ENCODE peak calls at places on chromosomes 12 and 14, in five cellular contexts. R is K562, Y is keratinocyte, H is PC-3, A is endothelial cell of umbilical vein. M is an unnamed sample.

GRCh38 chr12:107320031-107320928 is 226.9 kb upstream of the CRY1 start:
- DNase-seq in R (no peak), Y (peak; percentile 68), H (peak; percentile 89), A (peak; percentile 14), M (peak; percentile 76)

GRCh38 chr12:110600254-110600653 is 13.7 kb upstream of the TCTN1 start:
- DNase-seq in R (no peak), Y (no peak), H (peak; percentile 89), A (peak; percentile 59), M (no peak)

GRCh38 chr12:92288533-92288932 is 142.9 kb upstream of the BTG1 start:
- DNase-seq in R (no peak), Y (no peak), H (no peak), A (no peak), M (no peak)

GRCh38 chr12:7869137-7869536 is 3.6 kb downstream of the SLC2A14 start:
- DNase-seq in R (no peak), Y (peak; percentile 15), H (peak; percentile 12), A (no peak), M (no peak)

GRCh38 chr12:116885496-116885895 is 4.3 kb upstream of the HRK start:
- DNase-seq in R (no peak), Y (no peak), H (no peak), A (no peak), M (no peak)

GRCh38 chr12:40889329-40889728 is 197.1 kb downstream of the CNTN1 start:
- DNase-seq in R (no peak), Y (no peak), H (no peak), A (no peak), M (no peak)

GRCh38 chr12:79776111-79776510 is 85.3 kb upstream of the PAWR start:
- DNase-seq in R (no peak), Y (peak; percentile 11), H (peak; percentile 39), A (peak; percentile 37), M (no peak)

GRCh38 chr14:89911018-89911919 is 43.3 kb downstream of the EFCAB11 start:
- DNase-seq in R (no peak), Y (no peak), H (peak; percentile 40), A (peak; percentile 49), M (peak; percentile 21)

GRCh38 chr12:30795660-30796507 is 41.1 kb upstream of the CAPRIN2 start:
- DNase-seq in R (peak; percentile 58), Y (no peak), H (peak; percentile 77), A (peak; percentile 80), M (peak; percentile 84)

GRCh38 chr14:54420478-54421116 is 20.6 kb downstream of the CNIH1 start:
- DNase-seq in R (peak; percentile 23), Y (no peak), H (peak; percentile 89), A (peak; percentile 75), M (peak; percentile 53)

GRCh38 chr14:70919774-70920173 is 12.5 kb downstream of the PCNX1 start:
- DNase-seq in R (no peak), Y (no peak), H (peak; percentile 19), A (peak; percentile 89), M (no peak)

GRCh38 chr12:54431911-54432814 is 13.1 kb upstream of the ITGA5 start:
- DNase-seq in R (peak; percentile 89), Y (peak; percentile 100), H (peak; percentile 92), A (peak; percentile 97), M (peak; percentile 60)

GRCh38 chr12:79689041-79689476 is 1.7 kb downstream of the PAWR start:
- DNase-seq in R (no peak), Y (no peak), H (peak; percentile 38), A (no peak), M (no peak)

GRCh38 chr14:95156765-95157194 is 549 bp downstream of the DICER1 start:
- DNase-seq in R (no peak), Y (no peak), H (peak; percentile 14), A (peak; percentile 34), M (no peak)

DNA sequence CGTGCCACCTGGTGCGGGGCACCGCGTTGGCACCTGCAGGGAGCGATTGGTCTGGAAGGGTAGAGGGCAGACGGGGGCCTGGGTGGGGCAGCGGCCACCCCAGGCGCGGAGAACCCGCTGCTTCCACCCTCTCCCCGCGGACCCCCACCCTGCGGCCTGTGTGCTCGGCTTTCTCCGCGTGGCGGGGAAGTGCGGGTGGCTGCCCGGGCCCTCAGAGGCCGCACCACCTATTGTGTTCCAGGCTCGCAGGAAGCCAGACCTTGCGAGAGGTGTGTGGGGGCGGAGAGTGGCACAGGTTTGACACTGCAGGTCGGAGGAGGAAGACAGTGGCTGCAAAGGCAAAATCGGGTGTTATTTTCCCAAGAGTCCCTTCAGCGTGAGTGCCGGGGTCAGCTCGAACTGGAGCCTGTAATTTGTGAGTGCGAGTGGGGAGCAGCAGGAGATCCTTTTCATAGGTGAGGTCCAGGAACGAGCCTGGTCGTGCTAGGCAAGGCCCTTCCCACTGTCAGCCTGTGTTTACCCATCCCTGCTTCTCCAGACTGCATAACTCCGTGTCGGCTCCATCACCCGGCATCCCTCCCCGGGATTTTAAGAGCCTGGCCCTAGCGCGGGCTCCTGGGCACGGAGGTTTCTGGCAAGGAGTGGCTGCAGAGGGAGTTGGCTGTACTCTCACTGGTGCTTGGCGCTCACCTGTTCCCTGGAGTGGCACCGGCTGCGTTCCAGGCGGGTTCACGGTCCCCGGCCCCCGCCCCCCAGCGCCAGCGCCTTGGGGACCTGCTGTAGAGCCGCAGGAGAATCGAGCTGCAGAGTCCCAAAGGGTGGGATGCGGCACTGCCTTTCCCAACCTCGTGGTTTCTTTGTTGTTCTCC is 930 bp downstream of the TBC1D30 start:
- DNase-seq in R (no peak), Y (no peak), H (no peak), A (no peak), M (peak; percentile 31)
- TF ChIP-seq EZH2 in R (no peak), Y (peak; percentile 92), H (no peak), A (peak; percentile 76), M (peak; percentile 92)

DNA sequence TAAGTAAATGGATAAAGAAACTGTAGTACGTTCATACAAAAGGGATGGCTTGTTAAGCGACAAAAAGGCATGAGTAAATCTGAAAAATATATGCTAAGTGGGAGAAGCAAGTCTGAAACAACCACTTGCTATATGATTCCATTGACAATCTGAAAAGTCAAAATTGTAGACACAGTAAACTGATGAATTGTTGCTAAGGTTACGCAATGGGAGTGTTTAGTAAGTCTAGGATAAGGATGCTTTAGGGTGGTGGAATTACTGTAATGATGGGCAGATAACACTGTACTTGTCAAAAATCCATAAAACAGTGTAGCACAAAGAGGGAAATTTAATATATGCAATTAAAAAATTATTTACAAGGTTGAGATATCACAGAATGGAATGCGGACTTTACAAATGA is 984.9 kb downstream of the FSCB start:
- DNase-seq in R (no peak), Y (no peak), H (no peak), A (no peak), M (no peak)
- H3K36me3 ChIP-seq in R (no peaks in the 10 kb centered on the region), Y (no peaks in the 10 kb centered on the region), H (no peaks in the 10 kb centered on the region), A (no peaks in the 10 kb centered on the region), M (no peaks in the 10 kb centered on the region)

DNA sequence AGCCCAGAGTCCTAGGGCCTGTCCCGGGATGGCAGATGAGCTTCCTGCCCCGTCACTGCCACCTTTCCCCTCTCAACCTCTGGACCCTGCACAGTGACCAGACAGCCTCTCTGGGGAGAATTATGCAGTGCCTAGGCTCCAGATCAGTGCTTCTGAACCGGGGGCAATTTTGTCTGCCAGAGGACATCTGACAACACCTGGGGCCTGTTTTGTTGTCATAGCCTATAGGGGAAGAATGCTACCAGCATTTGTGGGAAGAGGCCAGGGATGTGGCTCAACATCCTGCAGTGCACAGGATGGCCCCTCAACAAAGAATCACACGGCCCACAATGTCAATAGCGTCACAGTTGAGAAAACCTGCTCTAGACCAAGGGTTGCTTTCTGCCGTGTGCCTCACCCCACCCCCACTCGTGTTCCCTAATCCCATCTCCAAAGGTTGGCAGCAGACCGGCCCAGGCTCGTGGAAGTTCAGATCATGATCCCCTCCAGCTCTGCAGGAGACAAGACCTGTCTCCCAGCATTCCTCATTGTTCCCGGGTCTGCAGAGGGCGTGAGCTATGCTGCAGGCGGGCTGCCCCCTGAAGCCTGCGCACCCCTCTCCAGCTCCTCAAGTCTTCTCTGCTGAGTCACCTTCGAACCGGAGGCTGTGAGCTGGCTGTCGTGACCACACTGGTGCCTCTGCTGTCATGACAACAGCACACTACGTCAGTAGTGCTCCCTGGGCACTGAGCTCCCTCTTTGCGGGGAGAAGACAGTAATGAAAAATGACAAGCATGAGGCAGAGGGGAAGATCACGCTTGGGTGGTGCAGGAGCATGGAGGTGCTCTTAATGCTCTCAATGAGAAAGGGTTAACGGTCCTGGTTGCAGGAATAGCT is 2.0 kb upstream of the GAPDH start:
- DNase-seq in R (peak; percentile 74), Y (peak; percentile 84), H (peak; percentile 94), A (peak; percentile 90), M (peak; percentile 82)
- H3K4me3 ChIP-seq in R (peak overlapping the region; percentile 84), Y (peak overlapping the region; percentile 79), H (peak overlapping the region; percentile 97), A (no peak overlapping the region), M (peak overlapping the region; percentile 89)

DNA sequence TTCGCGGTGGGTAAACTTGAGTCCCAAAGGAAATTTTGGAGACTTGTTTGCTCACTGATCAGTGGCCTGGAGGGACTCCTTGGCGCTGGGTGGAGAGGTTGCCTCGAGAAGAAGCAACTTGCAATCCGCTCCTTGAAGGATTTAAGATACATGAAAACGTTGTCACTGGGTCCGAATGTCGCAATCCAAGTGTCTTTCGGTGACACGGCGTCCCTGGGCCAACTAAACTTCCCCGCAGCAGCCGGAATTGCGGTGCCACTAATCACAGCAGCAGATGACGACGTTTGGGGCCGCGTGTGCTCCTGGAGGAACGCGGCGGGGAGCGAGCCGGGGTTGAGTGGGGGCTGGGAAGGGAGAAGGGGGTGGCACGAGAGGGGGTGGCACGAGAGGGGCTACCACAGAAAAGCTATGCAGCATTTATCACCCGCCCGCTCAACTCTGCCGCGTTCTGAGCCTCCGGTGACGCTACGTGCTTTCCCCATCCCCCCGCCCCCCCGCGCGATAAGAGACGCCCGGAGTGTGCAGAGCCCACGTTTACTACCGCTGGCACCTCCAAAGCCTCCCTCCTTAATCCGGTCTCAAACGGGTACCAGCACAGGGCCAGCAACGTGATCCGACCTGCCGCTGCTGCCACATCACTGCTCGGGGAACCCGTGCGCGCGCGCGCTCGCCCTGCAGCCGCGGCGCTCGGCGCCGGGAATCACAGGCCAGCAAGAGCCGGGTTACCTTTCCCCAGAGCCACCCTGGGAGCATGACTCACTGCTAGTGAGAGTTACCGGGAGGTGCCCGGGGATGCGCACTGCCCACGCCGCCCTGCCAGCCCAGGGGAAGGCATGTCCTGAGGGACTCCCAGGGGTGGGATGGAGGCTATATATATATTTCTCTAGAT is 858 bp upstream of the BHLHE41 start:
- DNase-seq in R (peak; percentile 17), Y (peak; percentile 63), H (peak; percentile 98), A (peak; percentile 53), M (peak; percentile 82)
- TF ChIP-seq EZH2 in R (peak; percentile 98), Y (no peak), H (no peak), A (no peak), M (peak; percentile 37)

M was measured in neural progenitor cell.